ENCODE peak calls at places on chromosomes 7 and 10, in ten cellular contexts. R is endothelial cell of umbilical vein, O is body of pancreas, T is prostate gland, L is esophagus squamous epithelium, Q is HepG2, D is IMR-90, B is sigmoid colon, J is Peyer's patch, V is lower leg skin. I is an unnamed sample.
A peak's percentile ranks its signal among the peaks of the same experiment; 100 is the strongest.

GRCh38 chr7:86900886-86901285 is 158.6 kb downstream of the ELAPOR2 start:
- DNase-seq in R (no peak), O (no peak), T (no peak), L (no peak), Q (no peak), D (no peak), B (no peak), J (no peak), V (no peak), I (no peak)

GRCh38 chr10:14601872-14602725 is 172.6 kb downstream of the FAM107B start:
- DNase-seq in R (peak; percentile 76), O (peak; percentile 61), T (no peak), L (no peak), Q (peak; percentile 72), D (peak; percentile 84), B (no peak), J (peak; percentile 87), V (peak; percentile 83), I (no peak)

GRCh38 chr7:105493928-105494325 is 28.1 kb downstream of the PUS7 start:
- DNase-seq in R (peak; percentile 85), O (no peak), T (peak; percentile 50), L (no peak), Q (no peak), D (peak; percentile 98), B (no peak), J (no peak), V (no peak), I (no peak)

GRCh38 chr7:28778781-28779180 is 179.3 kb downstream of the TRIL start:
- DNase-seq in R (peak; percentile 85), O (no peak), T (no peak), L (no peak), Q (no peak), D (peak; percentile 41), B (no peak), J (no peak), V (no peak), I (no peak)

GRCh38 chr7:129776397-129776792 is 164.9 kb downstream of the NRF1 start:
- DNase-seq in R (no peak), O (no peak), T (no peak), L (no peak), Q (no peak), D (no peak), B (no peak), J (no peak), V (no peak), I (no peak)

GRCh38 chr7:98202367-98203195 is 8.7 kb upstream of the BHLHA15 start:
- DNase-seq in R (no peak), O (no peak), T (no peak), L (no peak), Q (no peak), D (no peak), B (no peak), J (peak; percentile 89), V (peak; percentile 57), I (peak; percentile 55)

GRCh38 chr7:3043544-3044395 is at the start of gene CARD11:
- DNase-seq in R (peak; percentile 21), O (no peak), T (no peak), L (no peak), Q (no peak), D (no peak), B (no peak), J (peak; percentile 81), V (peak; percentile 75), I (no peak)

GRCh38 chr10:69092959-69093850 is 5.3 kb downstream of the SRGN start:
- DNase-seq in R (peak; percentile 85), O (peak; percentile 83), T (peak; percentile 75), L (peak; percentile 25), Q (peak; percentile 79), D (peak; percentile 89), B (peak; percentile 81), J (peak; percentile 94), V (peak; percentile 89), I (peak; percentile 82)

GRCh38 chr7:71238541-71238940 is 106.6 kb downstream of the GALNT17 start:
- DNase-seq in R (no peak), O (no peak), T (no peak), L (no peak), Q (no peak), D (no peak), B (no peak), J (no peak), V (no peak), I (no peak)

GRCh38 chr10:132690821-132691610 is 94.9 kb downstream of the NKX6-2 start:
- DNase-seq in R (no peak), O (peak; percentile 8), T (no peak), L (no peak), Q (no peak), D (no peak), B (peak; percentile 44), J (peak; percentile 38), V (peak; percentile 70), I (peak; percentile 40)

GRCh38 chr10:29663718-29664117 is 28.9 kb upstream of the SVIL start:
- DNase-seq in R (no peak), O (no peak), T (no peak), L (no peak), Q (no peak), D (no peak), B (no peak), J (no peak), V (no peak), I (no peak)

GRCh38 chr10:68871731-68872342 is 29.3 kb upstream of the DDX50 start:
- DNase-seq in R (no peak), O (no peak), T (peak; percentile 64), L (no peak), Q (peak; percentile 46), D (peak; percentile 95), B (no peak), J (no peak), V (no peak), I (no peak)

GRCh38 chr7:47581821-47582747 is at the start of gene TNS3:
- DNase-seq in R (no peak), O (peak; percentile 67), T (no peak), L (no peak), Q (no peak), D (peak; percentile 36), B (no peak), J (peak; percentile 67), V (no peak), I (no peak)

GRCh38 chr7:63117-63480 is 129.3 kb upstream of the FAM20C start:
- DNase-seq in R (no peak), O (peak; percentile 11), T (no peak), L (no peak), Q (no peak), D (no peak), B (peak; percentile 58), J (peak; percentile 38), V (no peak), I (peak; percentile 58)

GRCh38 chr10:98135222-98135899 is 904 bp downstream of the R3HCC1L start:
- DNase-seq in R (peak; percentile 31), O (no peak), T (peak; percentile 10), L (no peak), Q (no peak), D (no peak), B (no peak), J (peak; percentile 54), V (no peak), I (no peak)

GRCh38 chr7:138575897-138576428 is 115.9 kb downstream of the TRIM24 start:
- DNase-seq in R (no peak), O (no peak), T (no peak), L (no peak), Q (no peak), D (no peak), B (no peak), J (no peak), V (no peak), I (no peak)

GRCh38 chr7:103344453-103345149 is at the start of gene DNAJC2:
- DNase-seq in R (peak; percentile 86), O (peak; percentile 87), T (peak; percentile 82), L (peak; percentile 53), Q (peak; percentile 87), D (peak; percentile 94), B (peak; percentile 94), J (peak; percentile 95), V (peak; percentile 96), I (peak; percentile 90)
- TF ChIP-seq POLR2A in R (peak; percentile 88), O (peak; percentile 89), T (peak; percentile 35), L (peak; percentile 62), Q (peak; percentile 91), D (peak; percentile 77), B (no peak), J (peak; percentile 57), V (no peak), I (no peak)

GRCh38 chr10:4825868-4826787 is at the start of gene AKR1E2:
- DNase-seq in R (peak; percentile 94), O (peak; percentile 76), T (peak; percentile 64), L (peak; percentile 18), Q (no peak), D (peak; percentile 79), B (peak; percentile 93), J (peak; percentile 81), V (peak; percentile 97), I (peak; percentile 93)
- TF ChIP-seq POLR2A in R (no peak), O (peak; percentile 51), T (peak; percentile 3), L (no peak), Q (no peak), D (no peak), B (no peak), J (no peak), V (no peak), I (peak; percentile 43)

GRCh38 chr7:107196834-107197610 is 28.2 kb downstream of the HBP1 start:
- DNase-seq in R (no peak), O (no peak), T (no peak), L (no peak), Q (no peak), D (no peak), B (no peak), J (no peak), V (no peak), I (no peak)

GRCh38 chr7:107190090-107190489 is 21.3 kb downstream of the HBP1 start:
- DNase-seq in R (no peak), O (no peak), T (no peak), L (no peak), Q (no peak), D (no peak), B (no peak), J (no peak), V (no peak), I (no peak)

GRCh38 chr7:107194051-107194450 is 25.2 kb downstream of the HBP1 start:
- DNase-seq in R (no peak), O (no peak), T (no peak), L (no peak), Q (no peak), D (peak; percentile 11), B (no peak), J (no peak), V (no peak), I (no peak)
- TF ChIP-seq POLR2A in R (no peak), O (no peak), T (no peak), L (no peak), Q (no peak), D (no peak), B (no peak), J (no peak), V (no peak), I (no peak)

GRCh38 chr10:3803295-3803883 is 18.4 kb upstream of the KLF6 start:
- DNase-seq in R (no peak), O (peak; percentile 86), T (no peak), L (no peak), Q (no peak), D (peak; percentile 55), B (no peak), J (no peak), V (no peak), I (no peak)
- TF ChIP-seq POLR2A in R (no peak), O (peak; percentile 85), T (no peak), L (no peak), Q (no peak), D (no peak), B (no peak), J (no peak), V (no peak), I (no peak)